ENCODE peak calls at places on chromosomes 12 and 14, in five cellular contexts. One of them, this sample, is unnamed.

GRCh38 chr12:49974231-49974675 is 1.5 kb downstream of the AQP6 start:
- DNase-seq in HepG2: peak
- DNase-seq in K562: peak
- DNase-seq in GM12878: no peak
- DNase-seq in H1: peak
- DNase-seq in this sample: no peak

GRCh38 chr14:65373671-65374039 is 38.9 kb upstream of the FUT8 start:
- DNase-seq in HepG2: no peak
- DNase-seq in K562: no peak
- DNase-seq in GM12878: no peak
- DNase-seq in H1: no peak
- DNase-seq in this sample: no peak

GRCh38 chr12:51827925-51828818 is 20.3 kb downstream of the FIGNL2 start:
- DNase-seq in HepG2: no peak
- DNase-seq in K562: peak
- DNase-seq in GM12878: no peak
- DNase-seq in H1: no peak
- DNase-seq in this sample: no peak

GRCh38 chr14:75143761-75144527 is 17.1 kb upstream of the NEK9 start:
- DNase-seq in HepG2: no peak
- DNase-seq in K562: no peak
- DNase-seq in GM12878: no peak
- DNase-seq in H1: no peak
- DNase-seq in this sample: no peak

GRCh38 chr14:104150201-104151027 is 12.0 kb downstream of the KIF26A start:
- DNase-seq in HepG2: no peak
- DNase-seq in K562: peak
- DNase-seq in GM12878: no peak
- DNase-seq in H1: no peak
- DNase-seq in this sample: peak

GRCh38 chr14:60051690-60052324 is 39.9 kb upstream of the PCNX4 start:
- DNase-seq in HepG2: no peak
- DNase-seq in K562: no peak
- DNase-seq in GM12878: no peak
- DNase-seq in H1: no peak
- DNase-seq in this sample: no peak

GRCh38 chr14:33680873-33681272 is 270.0 kb downstream of the EGLN3 start:
- DNase-seq in HepG2: no peak
- DNase-seq in K562: no peak
- DNase-seq in GM12878: no peak
- DNase-seq in H1: no peak
- DNase-seq in this sample: no peak

GRCh38 chr12:70077441-70077840 is 165.8 kb upstream of the CNOT2 start:
- DNase-seq in HepG2: no peak
- DNase-seq in K562: no peak
- DNase-seq in GM12878: no peak
- DNase-seq in H1: no peak
- DNase-seq in this sample: no peak

GRCh38 chr14:51609987-51610283 is 41.8 kb upstream of the FRMD6 start:
- DNase-seq in HepG2: no peak
- DNase-seq in K562: peak
- DNase-seq in GM12878: no peak
- DNase-seq in H1: no peak
- DNase-seq in this sample: no peak

GRCh38 chr12:49059385-49060232 is 985 bp downstream of the KMT2D start:
- DNase-seq in HepG2: no peak
- DNase-seq in K562: no peak
- DNase-seq in GM12878: no peak
- DNase-seq in H1: peak
- DNase-seq in this sample: peak

GRCh38 chr12:15601210-15601800 is 187.9 kb downstream of the EPS8 start:
- DNase-seq in HepG2: no peak
- DNase-seq in K562: no peak
- DNase-seq in GM12878: no peak
- DNase-seq in H1: no peak
- DNase-seq in this sample: no peak

GRCh38 chr12:76623929-76624328 is 64.4 kb upstream of the OSBPL8 start:
- DNase-seq in HepG2: no peak
- DNase-seq in K562: no peak
- DNase-seq in GM12878: no peak
- DNase-seq in H1: no peak
- DNase-seq in this sample: no peak

GRCh38 chr12:121861549-121862254 is 3.0 kb upstream of the HPD start:
- DNase-seq in HepG2: peak
- DNase-seq in K562: no peak
- DNase-seq in GM12878: no peak
- DNase-seq in H1: no peak
- DNase-seq in this sample: no peak

GRCh38 chr14:49769581-49770211 is 1.7 kb downstream of the KLHDC2 start:
- DNase-seq in HepG2: no peak
- DNase-seq in K562: no peak
- DNase-seq in GM12878: no peak
- DNase-seq in H1: no peak
- DNase-seq in this sample: no peak

GRCh38 chr12:113130457-113131135 is 5.0 kb downstream of the RASAL1 start:
- DNase-seq in HepG2: peak
- DNase-seq in K562: peak
- DNase-seq in GM12878: no peak
- DNase-seq in H1: peak
- DNase-seq in this sample: peak

GRCh38 chr12:39616251-39616650 is 3.4 kb downstream of the ABCD2 start:
- DNase-seq in HepG2: no peak
- DNase-seq in K562: no peak
- DNase-seq in GM12878: no peak
- DNase-seq in H1: no peak
- DNase-seq in this sample: no peak
- TF ChIP-seq ATF2 in HepG2: no peak
- TF ChIP-seq ATF2 in K562: no peak
- TF ChIP-seq ATF2 in GM12878: no peak
- TF ChIP-seq ATF2 in H1: no peak
- TF ChIP-seq ATF2 in this sample: no peak

DNA sequence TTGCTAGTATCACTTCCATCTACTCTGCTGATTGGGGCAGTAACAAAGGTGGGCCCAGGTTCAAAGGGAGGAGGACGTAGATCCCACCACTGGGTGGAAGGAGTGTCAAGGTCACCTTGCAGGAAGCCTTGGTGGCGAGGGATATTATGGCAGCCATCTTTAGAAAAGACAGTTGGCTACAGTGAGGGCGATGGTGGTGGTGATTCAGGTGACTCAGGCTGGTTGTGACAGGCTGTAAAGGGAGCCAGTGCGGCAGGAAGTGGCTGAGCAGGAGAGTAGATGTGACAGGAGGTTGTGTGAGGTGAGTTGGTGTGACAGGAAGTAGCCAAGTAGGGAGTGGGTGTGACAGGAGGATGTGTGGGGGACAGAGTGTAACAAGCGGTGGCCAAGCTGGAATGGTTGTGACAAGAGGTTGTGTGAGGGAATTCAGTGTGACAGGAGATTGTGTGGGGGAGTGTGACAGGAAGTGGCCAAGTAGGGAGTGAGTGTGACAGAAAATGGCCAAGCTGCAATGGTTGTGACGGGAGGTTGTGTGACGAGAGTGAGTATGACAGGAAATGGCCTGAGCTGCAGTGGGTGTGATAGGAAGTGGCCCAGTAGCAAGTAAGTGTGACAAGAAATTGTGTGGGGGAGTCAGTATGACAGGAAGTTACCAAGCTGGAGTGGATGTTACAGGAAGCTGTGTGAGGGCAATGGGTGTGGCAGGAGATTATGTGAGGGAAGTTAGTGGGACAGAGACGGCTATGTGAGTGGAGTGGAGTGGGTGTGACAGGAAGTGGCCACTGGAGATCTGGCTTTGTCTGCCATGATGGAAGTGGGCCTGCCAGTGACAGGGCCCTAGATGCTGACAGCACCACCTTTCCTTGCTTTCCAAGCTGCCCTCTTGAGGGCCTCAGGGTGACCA is 136.5 kb upstream of the MYL2 start:
- DNase-seq in HepG2: no peak
- DNase-seq in K562: peak
- DNase-seq in GM12878: peak
- DNase-seq in H1: no peak
- DNase-seq in this sample: no peak
- TF ChIP-seq SP1 in HepG2: no peak
- TF ChIP-seq SP1 in K562: no peak
- TF ChIP-seq SP1 in GM12878: no peak
- TF ChIP-seq SP1 in H1: no peak
- TF ChIP-seq SP1 in this sample: no peak

DNA sequence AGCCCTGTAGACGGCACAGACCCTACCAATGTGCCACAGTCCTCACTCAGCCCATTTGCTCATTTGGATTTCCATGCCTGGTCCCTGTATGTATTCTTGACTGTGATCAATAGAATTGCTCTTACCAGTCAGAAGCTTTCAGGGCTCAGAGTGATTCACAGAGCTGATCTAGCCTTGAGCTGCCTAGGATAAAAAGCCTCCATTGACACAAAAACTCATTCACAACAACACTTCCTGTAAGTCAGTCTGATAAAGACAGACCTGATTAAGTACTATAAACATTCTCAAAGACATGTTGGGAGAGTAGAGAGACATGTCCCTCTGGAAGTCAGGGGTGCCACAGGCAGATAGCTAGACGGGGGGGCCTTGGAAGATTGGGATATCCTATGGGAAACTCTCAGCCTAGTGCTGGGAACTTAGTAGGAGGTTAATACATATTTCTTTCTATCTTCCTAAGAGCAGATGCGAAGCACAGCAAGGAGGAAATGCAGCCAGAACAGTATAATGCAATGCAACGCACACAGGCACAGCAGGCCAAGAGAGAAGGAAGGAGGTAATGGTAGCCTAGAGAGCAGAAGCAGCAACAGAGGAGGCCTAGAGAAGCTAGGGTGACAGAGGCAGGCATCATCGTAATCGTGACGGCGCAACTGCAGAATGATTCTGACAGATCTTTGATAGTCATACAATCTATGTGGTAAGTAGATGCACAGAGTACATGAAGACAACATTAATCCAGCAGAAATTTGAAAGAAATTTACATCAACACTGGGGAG is 1.9 kb upstream of the PELI2 start:
- DNase-seq in HepG2: no peak
- DNase-seq in K562: no peak
- DNase-seq in GM12878: no peak
- DNase-seq in H1: no peak
- DNase-seq in this sample: no peak
- TF ChIP-seq ATF2 in HepG2: no peak
- TF ChIP-seq ATF2 in K562: no peak
- TF ChIP-seq ATF2 in GM12878: no peak
- TF ChIP-seq ATF2 in H1: no peak
- TF ChIP-seq ATF2 in this sample: no peak

DNA sequence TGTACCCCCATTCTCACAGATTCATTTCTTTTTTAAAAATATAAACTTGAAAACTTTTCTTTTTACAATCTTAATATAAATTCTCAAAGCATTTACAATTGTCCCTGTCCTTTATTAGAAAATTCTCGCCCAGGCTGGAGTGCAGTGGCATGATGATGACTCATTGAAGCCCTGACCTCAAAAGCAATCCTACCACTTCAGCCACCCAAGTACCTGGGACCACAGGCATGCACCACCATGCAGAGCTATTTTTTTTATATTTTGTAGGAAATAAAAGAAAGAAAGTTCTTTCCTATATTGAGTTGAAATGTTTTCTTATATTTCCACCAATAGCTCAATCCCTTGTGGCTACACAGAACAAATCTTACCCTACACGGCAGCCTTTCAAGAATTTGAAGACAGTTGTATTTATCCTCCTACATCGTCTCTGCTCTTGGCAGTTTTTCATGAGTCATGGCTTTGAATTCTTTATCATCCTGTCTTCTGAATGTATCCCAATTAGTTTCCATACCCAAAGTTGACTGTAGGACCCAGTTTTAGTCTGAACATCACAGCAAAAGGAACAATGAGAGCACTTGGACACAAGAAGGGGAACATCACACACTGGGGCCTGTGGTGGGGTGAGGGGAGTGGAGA is 52.4 kb downstream of the SYT1 start:
- DNase-seq in HepG2: no peak
- DNase-seq in K562: no peak
- DNase-seq in GM12878: no peak
- DNase-seq in H1: no peak
- DNase-seq in this sample: no peak
- TF ChIP-seq SP1 in HepG2: no peak
- TF ChIP-seq SP1 in K562: no peak
- TF ChIP-seq SP1 in GM12878: no peak
- TF ChIP-seq SP1 in H1: no peak
- TF ChIP-seq SP1 in this sample: no peak

GRCh38 chr12:88519802-88520435 is 60.4 kb downstream of the KITLG start:
- DNase-seq in HepG2: no peak
- DNase-seq in K562: no peak
- DNase-seq in GM12878: no peak
- DNase-seq in H1: no peak
- DNase-seq in this sample: no peak
- TF ChIP-seq ATF2 in HepG2: no peak
- TF ChIP-seq ATF2 in K562: no peak
- TF ChIP-seq ATF2 in GM12878: no peak
- TF ChIP-seq ATF2 in H1: no peak
- TF ChIP-seq ATF2 in this sample: no peak

GRCh38 chr14:23601845-23602180 is 23.2 kb upstream of the JPH4 start:
- DNase-seq in HepG2: peak
- DNase-seq in K562: no peak
- DNase-seq in GM12878: peak
- DNase-seq in H1: no peak
- DNase-seq in this sample: no peak
- TF ChIP-seq SP1 in HepG2: no peak
- TF ChIP-seq SP1 in K562: no peak
- TF ChIP-seq SP1 in GM12878: no peak
- TF ChIP-seq SP1 in H1: no peak
- TF ChIP-seq SP1 in this sample: no peak

DNA sequence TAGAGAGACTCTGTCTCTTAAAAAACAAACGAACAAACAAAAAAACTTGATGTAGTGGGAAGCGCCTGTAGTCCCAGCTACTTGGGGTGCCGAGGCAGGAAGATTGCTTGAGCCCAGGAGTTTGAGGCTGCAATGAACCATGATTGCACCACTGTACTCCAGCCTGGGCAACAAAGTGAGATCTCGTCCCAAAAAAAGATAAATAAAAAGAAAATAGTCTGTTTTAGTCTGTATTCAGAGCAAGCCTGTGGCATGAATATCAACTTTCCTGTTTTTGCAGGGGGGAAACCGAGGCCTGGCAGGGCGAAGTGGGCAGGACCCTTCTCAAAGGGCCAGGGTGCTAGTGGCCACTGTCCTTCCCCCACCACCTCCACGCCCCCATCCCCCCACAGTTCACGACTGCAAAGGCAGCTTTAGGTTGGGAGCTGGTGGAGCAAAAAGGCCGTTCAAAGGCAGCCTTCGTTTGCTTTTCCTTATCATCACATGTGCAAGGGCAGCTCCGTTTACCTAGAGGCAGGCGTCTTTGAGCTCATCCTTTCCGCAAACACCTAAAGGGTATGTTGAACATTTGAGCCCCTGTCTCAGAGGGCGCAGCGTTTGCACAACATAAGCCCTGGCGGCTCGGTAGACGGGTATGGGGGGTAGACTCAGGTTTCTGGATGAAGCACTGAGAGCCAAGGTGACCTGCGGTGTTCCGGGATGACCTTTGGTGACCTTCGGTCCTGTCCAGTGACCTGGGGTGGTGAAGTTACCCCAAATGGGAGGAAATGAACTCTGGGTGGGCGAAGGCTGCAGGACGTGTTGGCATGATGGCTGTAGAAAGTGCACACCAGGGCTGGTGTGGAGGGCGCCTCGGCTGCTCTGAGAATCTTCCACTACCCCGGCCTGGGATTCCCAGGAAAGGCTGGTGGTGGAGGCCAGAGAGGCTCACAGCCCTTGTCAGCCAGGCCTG is 8.7 kb upstream of the MEG3 start:
- DNase-seq in HepG2: peak
- DNase-seq in K562: no peak
- DNase-seq in GM12878: no peak
- DNase-seq in H1: no peak
- DNase-seq in this sample: no peak
- TF ChIP-seq ATF2 in HepG2: peak
- TF ChIP-seq ATF2 in K562: no peak
- TF ChIP-seq ATF2 in GM12878: no peak
- TF ChIP-seq ATF2 in H1: no peak
- TF ChIP-seq ATF2 in this sample: no peak

GRCh38 chr12:122929812-122930211 is 33.9 kb upstream of the VPS37B start:
- DNase-seq in HepG2: no peak
- DNase-seq in K562: no peak
- DNase-seq in GM12878: no peak
- DNase-seq in H1: no peak
- DNase-seq in this sample: no peak
- TF ChIP-seq SP1 in HepG2: no peak
- TF ChIP-seq SP1 in K562: no peak
- TF ChIP-seq SP1 in GM12878: no peak
- TF ChIP-seq SP1 in H1: no peak
- TF ChIP-seq SP1 in this sample: no peak